ENCODE peak calls at places on chromosomes 5 and 9, in nine cellular contexts. B, Q, G, S, K, I, R, O and H are unnamed samples.

GRCh38 chr9:96460470-96460869 is 10.5 kb downstream of the HABP4 start:
- DNase-seq in I (no peak), O (no peak), Q (no peak), K (no peak), B (no peak), G (no peak), S (no peak), R (no peak), H (no peak)

GRCh38 chr9:111949919-111950318 is 53.3 kb downstream of the UGCG start:
- DNase-seq in I (no peak), R (no peak), Q (no peak), G (peak; percentile 32), S (no peak), K (no peak), O (no peak), B (no peak), H (no peak)

GRCh38 chr5:80082731-80083114 is 47.6 kb downstream of the THBS4 start:
- DNase-seq in B (no peak), S (peak; percentile 87), O (peak; percentile 90), Q (peak; percentile 36), G (peak; percentile 36), R (peak; percentile 86), K (peak; percentile 26), I (peak; percentile 39), H (peak; percentile 41)

GRCh38 chr9:96884443-96884842 is 30.1 kb upstream of the ZNF782 start:
- DNase-seq in R (no peak), G (peak; percentile 74), Q (peak; percentile 6), K (no peak), O (no peak), B (no peak), I (no peak), S (no peak), H (no peak)

GRCh38 chr9:81814794-81815464 is 113.3 kb upstream of the SPATA31D4 start:
- DNase-seq in B (no peak), K (no peak), R (no peak), Q (no peak), S (no peak), O (no peak), G (no peak), I (peak; percentile 53), H (peak; percentile 19)

GRCh38 chr9:13939129-13939528 is 374.8 kb downstream of the NFIB start:
- DNase-seq in G (peak; percentile 55), K (no peak), B (no peak), O (no peak), S (no peak), Q (peak; percentile 59), R (no peak), I (no peak), H (no peak)

GRCh38 chr9:93071464-93071863 is 13.0 kb downstream of the SUSD3 start:
- DNase-seq in B (no peak), S (no peak), K (no peak), G (peak; percentile 12), R (peak; percentile 54), O (no peak), I (peak; percentile 27), Q (no peak), H (no peak)

GRCh38 chr9:21754741-21755140 is 47.7 kb upstream of the MTAP start:
- DNase-seq in S (no peak), Q (no peak), O (no peak), B (no peak), G (no peak), K (no peak), R (no peak), I (no peak), H (no peak)

GRCh38 chr5:65482280-65482726 is 583 bp upstream of the ADAMTS6 start:
- DNase-seq in Q (no peak), O (no peak), S (no peak), K (no peak), I (peak; percentile 37), R (no peak), G (peak; percentile 18), B (no peak), H (no peak)

GRCh38 chr9:33426843-33427293 is 20.5 kb downstream of the AQP3 start:
- DNase-seq in S (no peak), G (no peak), Q (no peak), O (no peak), R (no peak), B (no peak), K (no peak), I (no peak), H (no peak)

GRCh38 chr9:108207611-108208051 is 648.2 kb downstream of the ACTL7B start:
- DNase-seq in O (no peak), Q (peak; percentile 8), G (no peak), K (no peak), I (peak; percentile 28), R (no peak), B (no peak), S (no peak), H (no peak)

GRCh38 chr5:97297063-97297715 is 114.1 kb upstream of the RIOK2 start:
- DNase-seq in B (no peak), I (peak; percentile 16), G (peak; percentile 59), O (peak; percentile 39), S (no peak), Q (no peak), K (no peak), R (peak; percentile 64), H (peak; percentile 2)

GRCh38 chr9:36759141-36759540 is 186.4 kb downstream of the MELK start:
- DNase-seq in I (no peak), B (no peak), G (no peak), S (no peak), O (no peak), Q (no peak), K (no peak), R (no peak), H (no peak)

GRCh38 chr5:114223866-114224265 is 138.0 kb upstream of the KCNN2 start:
- DNase-seq in O (peak; percentile 35), B (no peak), K (no peak), R (no peak), G (no peak), Q (no peak), I (no peak), S (no peak), H (no peak)

GRCh38 chr5:134145061-134145757 is 30.7 kb downstream of the TCF7 start:
- DNase-seq in O (no peak), R (no peak), K (no peak), Q (no peak), B (no peak), G (no peak), I (no peak), S (no peak), H (no peak)

GRCh38 chr5:10595305-10595677 is 31.4 kb downstream of the ANKRD33B start:
- DNase-seq in G (peak; percentile 53), O (no peak), S (no peak), I (no peak), K (no peak), Q (no peak), R (no peak), B (no peak), H (no peak)

GRCh38 chr5:159094745-159095144 is 5.0 kb downstream of the EBF1 start:
- DNase-seq in S (peak; percentile 83), Q (no peak), O (peak; percentile 45), I (peak; percentile 85), B (no peak), G (no peak), K (peak; percentile 24), R (peak; percentile 29), H (peak; percentile 52)